ENCODE peak calls at places on chromosomes 16 and 17, in six cellular contexts. U is adrenal gland, O is neural progenitor cell, N is testis, B is thoracic aorta, S is gastrocnemius medialis. P is an unnamed sample. For H3K4me1 and H3K27me3, the result is how much of the 10 kb centered on the place peaks cover.

GRCh38 chr17:35808240-35808961 is 883 bp upstream of the TAF15 start:
- DNase-seq in O (no peak), S (no peak), N (no peak), B (no peak), U (peak), P (no peak)

GRCh38 chr16:75621170-75621477 is 2.0 kb downstream of the ADAT1 start:
- DNase-seq in B (no peak), N (no peak), O (peak), S (no peak), U (no peak), P (no peak)

GRCh38 chr17:75241143-75241430 is 20.3 kb downstream of the GGA3 start:
- DNase-seq in N (no peak), U (no peak), O (no peak), S (peak), B (no peak), P (no peak)

GRCh38 chr17:77375917-77376651 is 235.3 kb downstream of the SEC14L1 start:
- DNase-seq in S (no peak), U (no peak), B (no peak), N (peak), O (peak), P (peak)

GRCh38 chr16:569445-570254 is at the start of gene PIGQ:
- DNase-seq in S (peak), N (peak), B (peak), U (peak), O (peak), P (peak)

GRCh38 chr16:87724490-87725291 is 41.1 kb downstream of the KLHDC4 start:
- DNase-seq in N (no peak), O (no peak), S (no peak), U (no peak), B (no peak), P (no peak)

GRCh38 chr17:22217135-22217534 is 524.8 kb downstream of the KCNJ18 start:
- DNase-seq in U (no peak), O (no peak), B (no peak), S (no peak), N (no peak), P (no peak)

GRCh38 chr17:9729034-9729650 is 62.2 kb downstream of the DHRS7C start:
- DNase-seq in U (peak), B (no peak), O (peak), N (peak), S (no peak), P (no peak)

GRCh38 chr16:27245276-27246231 is 23.0 kb downstream of the NSMCE1 start:
- DNase-seq in S (no peak), N (peak), O (no peak), U (peak), B (no peak), P (no peak)

GRCh38 chr16:11165349-11165748 is 90.7 kb downstream of the SOCS1 start:
- DNase-seq in U (no peak), N (no peak), O (no peak), S (no peak), B (no peak), P (no peak)

GRCh38 chr16:26709175-26709574 is 357.6 kb upstream of the C16orf82 start:
- DNase-seq in S (no peak), O (no peak), U (no peak), N (peak), B (no peak), P (no peak)

GRCh38 chr16:3520398-3520797 is 19.6 kb downstream of the CLUAP1 start:
- DNase-seq in S (no peak), N (no peak), U (no peak), B (no peak), O (no peak), P (no peak)

GRCh38 chr17:51045616-51046526 is 74.8 kb downstream of the SPAG9 start:
- DNase-seq in U (no peak), B (no peak), S (no peak), N (no peak), O (peak), P (no peak)

GRCh38 chr16:86510465-86511261 is at the start of gene FOXF1:
- DNase-seq in S (no peak), O (peak), N (no peak), U (no peak), B (no peak), P (no peak)

GRCh38 chr16:75488322-75488721 is 6.9 kb downstream of the CHST6 start:
- DNase-seq in U (peak), S (no peak), B (no peak), O (no peak), N (no peak), P (no peak)

GRCh38 chr16:11780988-11781680 is 15.9 kb downstream of the ZC3H7A start:
- DNase-seq in S (no peak), U (peak), O (no peak), N (no peak), B (no peak), P (no peak)

GRCh38 chr16:28511031-28511430 is 4.4 kb upstream of the IL27 start:
- DNase-seq in O (no peak), S (no peak), B (no peak), U (no peak), N (no peak), P (no peak)

GRCh38 chr16:19284207-19284606 is 1.3 kb upstream of the CLEC19A start:
- DNase-seq in B (no peak), U (peak), O (no peak), S (peak), N (no peak), P (peak)

GRCh38 chr17:58391302-58391984 is 25.9 kb downstream of the RNF43 start:
- DNase-seq in B (no peak), U (peak), S (no peak), N (peak), O (no peak), P (peak)

GRCh38 chr16:67346328-67346727 is 19.7 kb downstream of the LRRC36 start:
- DNase-seq in B (no peak), O (no peak), S (no peak), U (no peak), N (no peak), P (peak)

GRCh38 chr17:30243568-30243967 is 8.1 kb upstream of the SLC6A4 start:
- DNase-seq in B (no peak), S (no peak), U (no peak), N (no peak), O (no peak), P (no peak)

GRCh38 chr16:20650400-20651159 is 46.9 kb downstream of the ACSM1 start:
- DNase-seq in S (no peak), O (no peak), U (no peak), B (no peak), N (no peak), P (no peak)

GRCh38 chr17:6752068-6752909 is 3.6 kb upstream of the XAF1 start:
- DNase-seq in S (peak), N (peak), U (peak), O (no peak), B (peak), P (no peak)

GRCh38 chr17:35011671-35012216 is 31.4 kb downstream of the LIG3 start:
- DNase-seq in U (no peak), N (no peak), O (no peak), S (peak), B (no peak), P (no peak)

GRCh38 chr17:66221343-66221742 is 7.9 kb downstream of the APOH start:
- DNase-seq in B (no peak), U (no peak), O (no peak), N (no peak), S (no peak), P (no peak)

GRCh38 chr16:27795992-27796614 is 246.2 kb downstream of the KATNIP start:
- DNase-seq in B (no peak), N (peak), O (peak), U (peak), S (no peak), P (peak)

GRCh38 chr17:44187131-44187899 is 543 bp downstream of the TMUB2 start:
- DNase-seq in B (no peak), O (no peak), U (peak), S (no peak), N (no peak), P (no peak)

GRCh38 chr16:28524544-28525179 is 14.1 kb downstream of the NUPR1 start:
- DNase-seq in S (no peak), U (no peak), O (no peak), N (no peak), B (no peak), P (no peak)

GRCh38 chr17:58577696-58578095 is 63.3 kb upstream of the MTMR4 start:
- DNase-seq in S (no peak), B (no peak), U (peak), O (peak), N (peak), P (peak)

GRCh38 chr17:7656958-7657715 is 6.4 kb downstream of the ATP1B2 start:
- DNase-seq in S (peak), B (no peak), N (peak), O (peak), U (peak), P (no peak)

GRCh38 chr16:88768041-88768876 is 16.8 kb downstream of the PIEZO1 start:
- DNase-seq in O (peak), S (no peak), U (peak), N (no peak), B (no peak), P (no peak)

GRCh38 chr17:81806461-81807209 is 2.7 kb downstream of the GCGR start:
- DNase-seq in U (no peak), B (no peak), O (no peak), N (no peak), S (no peak), P (no peak)

GRCh38 chr17:81807839-81808238 is 3.9 kb downstream of the GCGR start:
- DNase-seq in B (no peak), N (no peak), S (no peak), O (no peak), U (no peak), P (no peak)

GRCh38 chr17:81805707-81806460 is 1.9 kb downstream of the GCGR start:
- DNase-seq in U (no peak), O (no peak), N (no peak), B (no peak), S (no peak), P (no peak)

GRCh38 chr17:81808778-81809555 is 5.0 kb downstream of the GCGR start:
- DNase-seq in O (no peak), B (no peak), U (no peak), S (no peak), N (no peak), P (no peak)

GRCh38 chr17:81807210-81807719 is 3.3 kb downstream of the GCGR start:
- DNase-seq in N (no peak), S (no peak), O (no peak), U (no peak), B (no peak), P (no peak)
- H3K4me1 ChIP-seq in N (under half), S (under half), O (under half), U (under half), B (under half), P (under half)

GRCh38 chr17:1617620-1618174 is 10.9 kb downstream of the SLC43A2 start:
- DNase-seq in U (peak), S (peak), O (no peak), B (no peak), N (peak), P (peak)
- TF ChIP-seq CTCF in U (no peak), S (no peak), O (no peak), B (no peak), N (no peak), P (no peak)

GRCh38 chr17:40464392-40464855 is 21.2 kb downstream of the IGFBP4 start:
- DNase-seq in B (no peak), S (no peak), N (no peak), U (no peak), O (no peak), P (no peak)

GRCh38 chr17:40466298-40466971 is 23.2 kb downstream of the IGFBP4 start:
- DNase-seq in S (no peak), O (no peak), B (no peak), U (no peak), N (no peak), P (no peak)

GRCh38 chr17:40468560-40468959 is 25.3 kb downstream of the IGFBP4 start:
- DNase-seq in U (no peak), B (no peak), S (no peak), O (no peak), N (no peak), P (no peak)

GRCh38 chr17:40469805-40470675 is 26.8 kb downstream of the IGFBP4 start:
- DNase-seq in O (no peak), B (no peak), N (no peak), S (no peak), U (no peak), P (no peak)

DNA sequence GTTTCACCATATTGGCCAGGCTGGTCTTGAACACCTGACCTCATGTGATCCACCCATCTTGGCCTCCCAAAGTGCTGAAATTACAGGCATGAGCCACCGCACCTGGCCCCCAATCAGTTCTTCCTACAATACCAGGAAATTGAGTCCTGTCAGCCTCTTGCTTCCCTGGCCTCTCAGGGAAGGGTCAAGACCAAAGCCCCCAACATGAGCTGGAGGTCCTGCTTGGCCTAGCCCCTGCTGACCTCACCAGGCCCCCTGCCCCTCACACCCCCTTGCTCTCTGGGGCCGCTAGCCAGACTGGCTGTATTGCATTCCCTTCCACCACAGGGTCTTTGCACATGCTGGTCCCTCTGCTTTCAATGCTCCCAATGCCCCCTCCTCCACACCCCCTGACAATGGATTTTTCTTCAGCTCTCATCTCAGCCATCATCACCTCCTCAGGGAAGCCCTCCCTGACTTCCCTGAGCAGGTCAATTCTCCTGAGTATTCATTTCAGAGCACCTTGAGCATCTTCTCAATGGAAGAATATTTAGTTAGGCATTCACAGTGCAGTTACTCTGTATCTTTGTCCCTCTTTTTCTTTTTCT is 24.1 kb downstream of the IGFBP4 start:
- DNase-seq in S (no peak), B (no peak), O (no peak), U (no peak), N (no peak), P (no peak)
- H3K27me3 ChIP-seq in S (under half), B (under half), O (under half), U (under half), N (under half), P (under half)

DNA sequence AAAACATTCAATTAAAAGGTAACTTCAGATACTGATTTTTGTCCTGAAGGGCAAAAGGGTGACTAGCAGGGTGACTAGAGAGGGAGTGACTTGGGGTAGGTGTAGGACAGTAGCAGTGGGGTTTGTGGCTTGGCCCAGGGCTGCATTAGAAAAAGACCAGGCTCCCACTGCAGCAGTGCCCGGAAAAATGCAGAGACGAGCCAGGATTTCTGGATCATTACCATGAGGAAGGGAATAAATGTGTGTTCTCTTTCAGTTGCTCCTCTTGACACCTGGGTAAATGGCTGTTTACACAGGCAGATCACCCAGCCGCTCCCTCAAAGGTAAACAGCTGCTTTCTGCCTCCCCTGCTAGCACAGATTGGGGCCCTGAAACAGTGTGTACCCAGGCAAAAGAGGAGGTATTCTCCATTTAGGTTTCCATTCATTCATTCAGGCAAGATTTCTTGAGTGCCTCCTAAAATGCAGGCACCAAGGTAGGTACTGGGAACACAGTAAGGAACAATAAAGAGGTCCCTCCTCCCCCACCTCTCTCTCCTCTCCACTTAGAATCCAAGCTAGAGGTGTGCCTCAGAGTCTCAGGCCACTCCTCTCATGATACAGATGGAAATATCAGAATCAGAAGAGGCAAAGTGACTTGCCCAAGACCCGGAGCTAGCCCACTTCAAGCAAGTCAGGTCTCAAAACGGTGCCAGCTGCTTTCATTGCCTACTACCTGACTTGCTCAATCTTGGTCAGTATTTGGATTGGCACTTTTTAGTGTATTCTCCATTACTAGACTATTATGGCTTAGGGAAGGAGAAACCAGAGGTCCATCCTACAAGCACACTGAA is 15.2 kb upstream of the TOX3 start:
- DNase-seq in N (no peak), O (no peak), B (no peak), S (no peak), U (no peak), P (peak)
- H3K4me1 ChIP-seq in N (under half), O (under half), B (under half), S (under half), U (under half), P (under half)

GRCh38 chr17:64494121-64494520 is 2.7 kb downstream of the POLG2 start:
- DNase-seq in U (no peak), O (no peak), N (no peak), S (no peak), B (no peak), P (no peak)

GRCh38 chr17:64491034-64491860 is 5.6 kb downstream of the POLG2 start:
- DNase-seq in S (no peak), U (peak), O (peak), B (no peak), N (no peak), P (no peak)

GRCh38 chr17:64491995-64492394 is 4.9 kb downstream of the POLG2 start:
- DNase-seq in U (no peak), O (no peak), N (no peak), B (no peak), S (no peak), P (no peak)

GRCh38 chr17:64496348-64496785 is 487 bp downstream of the POLG2 start:
- DNase-seq in S (no peak), O (no peak), U (no peak), N (no peak), B (no peak), P (no peak)

DNA sequence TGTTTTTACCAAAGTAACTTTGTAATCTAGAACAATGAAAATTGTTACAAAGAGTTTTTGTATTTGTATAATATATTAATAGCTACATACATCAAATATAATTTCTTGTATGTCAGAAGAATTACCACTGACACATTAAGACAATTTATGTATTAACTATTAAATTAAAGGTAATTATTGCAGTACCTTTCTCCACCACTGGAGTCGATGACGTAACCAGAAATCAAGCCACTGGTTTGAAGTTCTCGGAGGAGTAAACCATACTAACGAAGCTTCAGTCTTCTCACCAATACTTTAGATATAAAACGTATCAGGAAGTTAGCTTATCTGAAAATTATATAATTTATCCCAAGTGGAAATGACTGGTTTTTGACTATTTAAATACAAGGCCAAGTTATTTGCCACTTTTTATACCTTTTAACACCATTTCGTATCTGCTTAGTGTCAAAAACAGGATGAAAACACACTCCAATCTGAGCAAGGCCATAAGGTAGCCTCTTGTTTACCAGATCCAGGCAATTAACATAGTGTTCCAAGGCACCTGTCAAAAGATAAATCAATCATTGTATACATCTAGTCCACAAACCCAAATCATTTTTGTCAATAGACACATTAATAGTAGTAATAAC is 4.3 kb downstream of the POLG2 start:
- DNase-seq in N (no peak), O (no peak), B (no peak), U (no peak), S (no peak), P (no peak)
- TF ChIP-seq CTCF in N (peak), O (peak), B (peak), U (peak), S (no peak), P (peak)

DNA sequence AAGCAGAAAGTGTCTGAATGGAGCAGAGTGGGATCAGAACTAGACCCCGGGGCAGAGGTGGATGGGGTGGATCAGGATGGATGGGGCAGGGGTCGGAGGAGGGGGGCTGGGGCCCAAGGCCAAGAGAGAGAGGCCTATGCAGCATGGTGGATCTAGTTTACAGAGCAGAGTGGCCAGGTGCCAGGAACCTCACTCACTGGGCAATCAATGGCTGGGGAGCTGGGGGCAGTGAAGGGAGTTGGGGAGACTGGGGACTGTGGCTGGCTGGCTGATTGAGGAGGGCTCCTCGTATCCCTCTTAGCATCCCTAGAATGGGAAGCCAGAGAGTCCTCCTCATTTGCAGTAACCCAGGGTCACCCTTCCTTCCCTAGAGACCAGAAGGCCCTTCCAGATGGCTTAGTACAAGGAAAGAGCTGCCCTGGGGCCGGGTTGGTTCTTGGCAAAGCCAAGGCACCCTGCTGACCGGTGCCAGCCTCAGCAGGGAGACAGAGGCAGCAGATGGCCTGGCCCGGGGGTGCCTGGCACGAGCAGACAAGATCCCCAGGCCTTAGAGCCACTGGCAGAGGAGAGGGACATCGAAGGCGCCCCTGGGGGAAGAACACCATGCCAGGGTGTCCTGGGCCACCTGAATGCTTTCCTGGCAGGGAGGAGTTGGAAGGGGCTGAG is 36.8 kb downstream of the SRCIN1 start:
- DNase-seq in S (no peak), O (no peak), B (no peak), U (no peak), N (no peak), P (no peak)
- H3K27me3 ChIP-seq in S (half or more), O (half or more), B (under half), U (half or more), N (under half), P (half or more)

GRCh38 chr17:49783051-49783715 is 5.3 kb upstream of the KAT7 start:
- DNase-seq in O (no peak), S (no peak), N (peak), B (no peak), U (no peak), P (no peak)

GRCh38 chr17:49776864-49777263 is 11.6 kb upstream of the KAT7 start:
- DNase-seq in B (no peak), O (no peak), N (peak), U (no peak), S (no peak), P (no peak)

GRCh38 chr17:49777577-49777976 is 10.9 kb upstream of the KAT7 start:
- DNase-seq in B (no peak), S (no peak), N (no peak), O (peak), U (no peak), P (no peak)

GRCh38 chr17:49775546-49776260 is 11.8 kb upstream of the FAM117A start:
- DNase-seq in O (peak), U (peak), B (no peak), N (no peak), S (no peak), P (no peak)

GRCh38 chr17:49779730-49780220 is 8.7 kb upstream of the KAT7 start:
- DNase-seq in B (no peak), O (peak), N (peak), S (no peak), U (peak), P (no peak)
- H3K4me1 ChIP-seq in B (half or more), O (under half), N (under half), S (under half), U (under half), P (half or more)

P was measured in stomach.